ENCODE peak calls at places on chromosomes 16 and 17, in four cellular contexts. W is stimulated activated naive B cell treated with anti-CD40 and anti-IgM and Interleukin-4, amounts not matched to agents 10 μg/mL and 1 μg/mL and 100 μg/mL, for 72 hours; H is Daoy; R is prostate gland. B is an unnamed sample.

GRCh38 chr16:11665071-11665491 is 3.2 kb upstream of the SNN start:
- DNase-seq in H (no peak), R (no peak), W (no peak), B (no peak)

GRCh38 chr16:72201387-72201786 is 29.4 kb upstream of the PMFBP1 start:
- DNase-seq in W (no peak), R (peak), H (no peak), B (no peak)

GRCh38 chr16:87276926-87277325 is 40.3 kb downstream of the C16orf95 start:
- DNase-seq in H (no peak), R (no peak), W (no peak), B (no peak)

GRCh38 chr16:4500283-4500682 is 24.1 kb downstream of the HMOX2 start:
- DNase-seq in R (peak), H (peak), W (no peak), B (no peak)

GRCh38 chr17:49180303-49180702 is 30.1 kb downstream of the GNGT2 start:
- DNase-seq in H (peak), R (peak), W (peak), B (peak)

GRCh38 chr16:4358831-4359561 is 7.9 kb upstream of the PAM16 start:
- DNase-seq in H (peak), R (no peak), W (peak), B (no peak)

GRCh38 chr17:9324864-9325263 is 250.8 kb downstream of the STX8 start:
- DNase-seq in H (no peak), W (no peak), R (no peak), B (no peak)

GRCh38 chr16:75311383-75311938 is 60.0 kb upstream of the BCAR1 start:
- DNase-seq in R (no peak), W (no peak), H (no peak), B (no peak)

GRCh38 chr16:88442811-88443576 is 10.1 kb upstream of the ZFPM1 start:
- DNase-seq in R (peak), W (peak), H (peak), B (no peak)

GRCh38 chr16:87041732-87042131 is 275.5 kb downstream of the C16orf95 start:
- DNase-seq in W (no peak), H (no peak), R (no peak), B (no peak)

GRCh38 chr17:5126719-5127488 is 11.1 kb downstream of the USP6 start:
- DNase-seq in H (no peak), W (no peak), R (no peak), B (no peak)

GRCh38 chr17:34434065-34434464 is 71.0 kb upstream of the CCL1 start:
- DNase-seq in R (no peak), H (no peak), W (no peak), B (no peak)

GRCh38 chr16:15466131-15466530 is 31.7 kb downstream of the BMERB1 start:
- DNase-seq in W (no peak), H (no peak), R (no peak), B (no peak)

GRCh38 chr17:39080416-39081179 is 70.8 kb downstream of the PLXDC1 start:
- DNase-seq in R (no peak), W (no peak), H (peak), B (no peak)

GRCh38 chr17:14557482-14557881 is 256.6 kb downstream of the HS3ST3B1 start:
- DNase-seq in R (no peak), W (peak), H (no peak), B (peak)

GRCh38 chr17:46764335-46764708 is 54.2 kb downstream of the WNT3 start:
- DNase-seq in R (no peak), H (no peak), W (no peak), B (no peak)

GRCh38 chr17:77531641-77532040 is 390.9 kb downstream of the SEC14L1 start:
- DNase-seq in W (no peak), R (no peak), H (no peak), B (no peak)